ENCODE peak calls at places on chromosomes 4 and X, in ten cellular contexts. Q is hepatocyte, S is A549, N is neuronal stem cell, H is PC-9, A is DND-41, M is MM.1S, V is endothelial cell of umbilical vein, P is mammary epithelial cell, Y is GM12878. W is an unnamed sample.

GRCh38 chr4:184000457-184001395 is 95.6 kb downstream of the STOX2 start:
- DNase-seq in H (no peak), P (no peak), N (no peak), Y (no peak), Q (no peak), M (no peak), V (no peak), S (no peak), A (no peak), W (no peak)

GRCh38 chr4:69999420-69999819 is 3.7 kb downstream of the STATH start:
- DNase-seq in H (no peak), Y (no peak), P (peak), Q (no peak), V (peak), M (no peak), S (no peak), A (no peak), N (no peak), W (peak)

GRCh38 chr4:169030575-169030982 is 20.5 kb upstream of the CBR4 start:
- DNase-seq in S (peak), A (no peak), Y (no peak), P (no peak), M (no peak), N (no peak), V (peak), Q (no peak), H (no peak), W (peak)

GRCh38 chr4:7708981-7709380 is 230.7 kb downstream of the AFAP1 start:
- DNase-seq in N (no peak), Q (no peak), M (no peak), S (no peak), V (no peak), A (no peak), P (no peak), H (no peak), Y (no peak), W (peak)

GRCh38 chrX:108285361-108285760 is 152.9 kb downstream of the COL4A6 start:
- DNase-seq in Y (no peak), P (no peak), Q (no peak), S (no peak), V (no peak), A (no peak), H (no peak), M (no peak), N (no peak), W (no peak)

GRCh38 chr4:39698424-39699009 is 581 bp downstream of the UBE2K start:
- DNase-seq in Q (peak), H (peak), M (peak), S (no peak), A (peak), N (no peak), P (peak), Y (no peak), V (peak), W (peak)

GRCh38 chr4:41204400-41204978 is 9.9 kb downstream of the APBB2 start:
- DNase-seq in P (peak), Q (no peak), S (peak), H (peak), A (no peak), Y (no peak), N (no peak), M (no peak), V (peak), W (peak)

GRCh38 chrX:12567857-12568256 is 223.4 kb upstream of the PRPS2 start:
- DNase-seq in M (no peak), S (peak), N (no peak), Q (no peak), H (no peak), A (peak), V (peak), P (no peak), Y (no peak), W (no peak)

GRCh38 chr4:171594293-171594692 is 218.9 kb upstream of the GALNTL6 start:
- DNase-seq in M (no peak), N (no peak), Q (no peak), Y (no peak), A (no peak), V (no peak), S (no peak), P (no peak), H (no peak), W (no peak)
- H3K4me2 ChIP-seq in M (no peak), N (no peak), Q (no peak), Y (no peak), A (no peak), V (no peak), S (no peak), P (no peak), H (no peak), W (no peak)

GRCh38 chrX:39840141-39841126 is 257.3 kb downstream of the BCOR start:
- DNase-seq in Q (no peak), Y (no peak), N (no peak), P (no peak), A (no peak), H (no peak), S (no peak), M (no peak), V (no peak), W (no peak)
- H3K4me2 ChIP-seq in Q (no peak), Y (no peak), N (no peak), P (no peak), A (no peak), H (no peak), S (no peak), M (no peak), V (no peak), W (no peak)

DNA sequence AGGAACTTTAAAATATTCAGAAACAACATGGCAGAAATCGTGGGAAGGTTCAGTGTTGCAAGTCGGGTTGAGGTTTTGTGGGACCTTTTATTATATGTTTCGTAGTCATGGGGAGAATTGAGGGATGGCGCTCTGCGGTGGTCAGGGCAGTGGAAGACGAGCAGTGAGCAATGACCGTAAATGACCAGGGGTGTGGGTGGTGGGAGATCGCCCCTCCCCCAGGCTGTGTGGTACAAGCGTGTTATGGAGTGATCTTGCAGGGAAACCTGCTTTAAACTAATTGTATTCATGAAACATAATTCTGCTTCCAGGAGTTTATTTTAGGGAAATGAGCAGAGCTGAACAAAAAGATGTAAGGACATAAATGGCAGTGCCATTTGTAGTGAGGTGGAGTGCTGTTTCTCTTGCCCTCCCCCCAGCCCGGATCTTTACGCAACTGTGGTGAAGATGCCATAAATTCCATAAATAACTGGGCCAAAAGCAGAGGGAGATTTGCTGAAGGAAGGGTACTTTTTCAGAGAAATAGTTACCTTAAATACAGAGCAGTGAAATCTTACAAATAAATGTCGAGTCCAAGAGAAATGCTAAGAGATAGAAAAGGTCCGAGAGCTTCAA is 20.2 kb downstream of the GYG2 start:
- DNase-seq in V (no peak), S (peak), H (no peak), Y (no peak), Q (peak), A (no peak), M (no peak), P (peak), N (no peak), W (peak)
- H3K4me2 ChIP-seq in V (no peak), S (peak), H (peak), Y (no peak), Q (peak), A (no peak), M (no peak), P (peak), N (no peak), W (peak)

DNA sequence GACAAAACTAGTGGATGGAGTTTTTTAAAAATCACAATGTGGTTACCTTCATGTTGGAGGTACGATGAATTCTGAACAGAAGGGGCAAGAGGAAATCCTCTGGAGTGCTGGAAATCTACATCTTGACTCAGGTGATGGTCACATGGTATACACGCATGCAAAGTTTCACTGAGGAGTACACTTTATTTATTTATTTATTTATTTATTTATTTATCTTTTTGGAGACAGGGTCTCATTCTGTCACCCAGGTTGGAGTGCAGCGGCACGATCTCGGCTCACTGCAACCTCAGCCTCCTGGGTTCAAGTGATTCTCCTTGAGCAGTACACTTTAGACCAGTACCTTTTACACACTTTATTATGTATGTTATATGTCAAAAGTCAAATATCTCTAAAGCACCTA is 645.7 kb upstream of the DIPK2B start:
- DNase-seq in S (no peak), V (no peak), A (no peak), P (no peak), N (no peak), M (no peak), H (no peak), Q (no peak), Y (no peak), W (no peak)
- H3K4me2 ChIP-seq in S (peak), V (no peak), A (no peak), P (no peak), N (no peak), M (no peak), H (peak), Q (no peak), Y (no peak), W (no peak)

GRCh38 chrX:31233941-31234496 is 162.2 kb upstream of the FTHL17 start:
- DNase-seq in Q (no peak), M (no peak), H (no peak), S (no peak), N (no peak), A (no peak), P (no peak), V (no peak), Y (no peak), W (no peak)
- H3K4me2 ChIP-seq in Q (no peak), M (no peak), H (no peak), S (no peak), N (no peak), A (no peak), P (no peak), V (no peak), Y (no peak), W (no peak)

GRCh38 chrX:70592091-70592490 is 147.5 kb downstream of the DLG3 start:
- DNase-seq in N (no peak), S (peak), A (no peak), H (no peak), M (no peak), Y (no peak), Q (peak), V (peak), P (peak), W (peak)
- H3K4me2 ChIP-seq in N (no peak), S (peak), A (no peak), H (no peak), M (no peak), Y (no peak), Q (no peak), V (no peak), P (no peak), W (no peak)